ENCODE peak calls at places on chromosomes 7 and 10, in four cellular contexts. B, P, F and O are unnamed samples. For H3K9me3 and H3K4me1, the result is how much of the 10 kb centered on the place peaks cover.

GRCh38 chr7:22255834-22256233 is 101.1 kb downstream of the RAPGEF5 start:
- DNase-seq in B (no peak), P (no peak), F (no peak), O (no peak)

GRCh38 chr7:683526-684205 is 42.8 kb upstream of the DNAAF5 start:
- DNase-seq in B (no peak), P (peak), F (no peak), O (no peak)

GRCh38 chr10:16494174-16494573 is 27.5 kb downstream of the C1QL3 start:
- DNase-seq in B (no peak), P (no peak), F (no peak), O (no peak)

GRCh38 chr10:132712291-132712690 is 73.7 kb downstream of the NKX6-2 start:
- DNase-seq in B (no peak), P (no peak), F (no peak), O (no peak)

GRCh38 chr10:132860527-132860926 is 74.6 kb upstream of the NKX6-2 start:
- DNase-seq in B (no peak), P (peak), F (no peak), O (peak)

GRCh38 chr10:130232361-130233360 is 96.5 kb downstream of the GLRX3 start:
- DNase-seq in B (no peak), P (no peak), F (no peak), O (no peak)

GRCh38 chr7:144473908-144474307 is 70.4 kb upstream of the NOBOX start:
- DNase-seq in B (no peak), P (no peak), F (no peak), O (no peak)

GRCh38 chr7:3710531-3710930 is 409.5 kb downstream of the SDK1 start:
- DNase-seq in B (no peak), P (no peak), F (no peak), O (no peak)

GRCh38 chr10:110822708-110823291 is 48.9 kb upstream of the PDCD4 start:
- DNase-seq in B (no peak), P (no peak), F (no peak), O (peak)

GRCh38 chr10:13001041-13001886 is at the start of gene CCDC3:
- DNase-seq in B (no peak), P (no peak), F (peak), O (peak)

GRCh38 chr10:100291356-100291755 is 4.9 kb upstream of the BLOC1S2 start:
- DNase-seq in B (no peak), P (no peak), F (no peak), O (no peak)

GRCh38 chr10:8017276-8017675 is 37.2 kb upstream of the GATA3 start:
- DNase-seq in B (no peak), P (no peak), F (no peak), O (no peak)

GRCh38 chr10:88728107-88728763 is 22.2 kb downstream of the LIPK start:
- DNase-seq in B (no peak), P (no peak), F (peak), O (peak)

DNA sequence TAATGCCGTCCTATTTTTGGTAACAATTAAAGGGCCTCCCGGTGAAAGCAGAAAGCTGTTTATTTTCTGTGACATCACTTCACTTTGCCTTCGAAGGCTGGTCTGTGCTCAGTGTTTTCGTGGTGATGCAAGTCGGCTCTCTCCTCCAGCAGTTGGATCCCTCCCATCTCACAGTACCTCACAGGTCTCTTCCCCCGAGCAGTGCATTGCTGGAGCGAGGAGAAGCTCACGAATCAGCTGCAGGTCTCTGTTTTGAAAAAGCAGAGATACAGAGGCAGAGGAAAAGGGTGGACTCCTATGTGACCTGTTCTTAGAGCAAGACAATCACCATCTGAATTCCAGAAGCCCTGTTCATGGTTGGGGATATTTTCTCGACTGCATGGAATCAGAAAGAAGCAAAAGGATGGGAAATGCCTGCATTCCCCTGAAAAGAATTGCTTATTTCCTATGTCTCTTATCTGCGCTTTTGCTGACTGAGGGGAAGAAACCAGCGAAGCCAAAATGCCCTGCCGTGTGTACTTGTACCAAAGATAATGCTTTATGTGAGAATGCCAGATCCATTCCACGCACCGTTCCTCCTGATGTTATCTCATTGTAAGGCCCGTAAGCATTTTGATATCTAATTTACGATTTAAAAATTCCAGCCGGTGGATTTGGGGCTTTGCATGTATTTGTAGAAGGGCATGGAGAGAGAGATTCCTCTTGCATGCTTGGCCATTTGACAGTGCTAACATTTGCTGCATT is at the start of gene LGI1:
- DNase-seq in B (no peak), P (no peak), F (no peak), O (no peak)
- H3K4me3 ChIP-seq in B (no peak), P (peak), F (no peak), O (no peak)

GRCh38 chr10:128361487-128361886 is 235.3 kb upstream of the MKI67 start:
- DNase-seq in B (no peak), P (no peak), F (no peak), O (no peak)
- H3K9me3 ChIP-seq in B (under half), P (under half), F (under half), O (under half)

DNA sequence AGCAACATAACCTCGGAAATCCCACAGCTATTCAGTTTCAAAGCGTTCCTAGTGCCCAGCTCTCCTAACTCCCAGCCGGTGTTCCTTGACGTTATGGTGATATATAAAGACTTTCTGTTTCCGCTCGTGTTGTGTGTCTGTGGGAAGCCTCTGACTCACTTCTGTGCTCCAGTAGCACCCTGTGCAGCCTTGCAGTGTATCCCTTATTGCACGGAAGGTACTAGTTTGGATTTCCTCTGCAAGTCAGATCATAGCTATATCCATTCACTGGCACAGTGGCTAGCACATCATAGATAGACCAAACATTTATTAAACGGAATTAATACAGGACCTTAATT is 584 bp downstream of the ASAH2B start:
- DNase-seq in B (peak), P (no peak), F (no peak), O (peak)
- H3K4me1 ChIP-seq in B (under half), P (under half), F (under half), O (under half)

GRCh38 chr10:30116254-30116573 is 56.8 kb upstream of the JCAD start:
- DNase-seq in B (no peak), P (no peak), F (no peak), O (no peak)

GRCh38 chr10:30114871-30115270 is 55.5 kb upstream of the JCAD start:
- DNase-seq in B (no peak), P (no peak), F (peak), O (no peak)

GRCh38 chr10:30114401-30114800 is 55.0 kb upstream of the JCAD start:
- DNase-seq in B (no peak), P (no peak), F (no peak), O (no peak)

GRCh38 chr10:30118590-30118989 is 59.2 kb upstream of the JCAD start:
- DNase-seq in B (no peak), P (no peak), F (no peak), O (peak)

GRCh38 chr10:30115391-30116253 is 56.2 kb upstream of the JCAD start:
- DNase-seq in B (no peak), P (no peak), F (no peak), O (no peak)
- H3K4me3 ChIP-seq in B (no peak), P (no peak), F (no peak), O (no peak)

DNA sequence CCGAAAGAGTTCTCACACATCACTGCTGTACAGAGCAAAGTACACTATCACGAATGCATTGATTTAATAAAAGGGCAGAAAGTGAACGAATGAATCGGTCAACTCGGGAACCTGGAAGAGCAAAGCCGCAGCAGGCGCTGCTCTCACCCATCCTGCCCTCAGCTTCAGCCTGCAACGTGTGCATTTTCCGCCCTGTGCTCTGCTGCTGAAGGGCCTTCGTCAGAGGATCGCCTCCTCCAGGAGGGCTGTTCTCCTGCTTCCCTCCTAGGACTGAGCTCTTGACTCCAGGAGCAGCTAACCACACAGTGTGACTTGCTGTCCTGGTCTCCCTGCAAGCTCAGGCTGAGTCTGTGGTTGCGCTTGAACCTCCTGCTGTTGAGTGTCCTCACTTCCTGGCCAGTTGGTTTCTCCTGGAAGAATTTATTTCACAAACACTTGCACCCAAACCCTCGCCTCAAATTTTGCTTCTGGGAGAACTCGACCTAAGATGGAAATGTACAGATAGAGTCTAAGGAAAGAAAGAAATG is 473.0 kb upstream of the KLF6 start:
- DNase-seq in B (no peak), P (no peak), F (no peak), O (no peak)
- H3K9me3 ChIP-seq in B (under half), P (under half), F (under half), O (under half)

GRCh38 chr10:35466661-35467060 is 130.4 kb downstream of the CCNY start:
- DNase-seq in B (no peak), P (no peak), F (no peak), O (no peak)

GRCh38 chr10:35464805-35465456 is 128.6 kb downstream of the CCNY start:
- DNase-seq in B (no peak), P (no peak), F (no peak), O (no peak)

GRCh38 chr10:35466170-35466569 is 129.9 kb downstream of the CCNY start:
- DNase-seq in B (no peak), P (no peak), F (no peak), O (no peak)

GRCh38 chr10:35465601-35466140 is 129.4 kb downstream of the CCNY start:
- DNase-seq in B (no peak), P (no peak), F (no peak), O (no peak)

GRCh38 chr10:35467186-35467585 is 130.9 kb downstream of the CCNY start:
- DNase-seq in B (no peak), P (no peak), F (no peak), O (no peak)
- H3K4me1 ChIP-seq in B (half or more), P (under half), F (under half), O (under half)

GRCh38 chr7:82511542-82511941 is 68.0 kb upstream of the CACNA2D1 start:
- DNase-seq in B (no peak), P (no peak), F (no peak), O (no peak)

GRCh38 chr7:82506702-82507101 is 63.1 kb upstream of the CACNA2D1 start:
- DNase-seq in B (no peak), P (peak), F (no peak), O (no peak)

GRCh38 chr7:82506208-82506607 is 62.6 kb upstream of the CACNA2D1 start:
- DNase-seq in B (no peak), P (no peak), F (no peak), O (no peak)

GRCh38 chr7:82507976-82508677 is 64.5 kb upstream of the CACNA2D1 start:
- DNase-seq in B (no peak), P (peak), F (no peak), O (peak)

DNA sequence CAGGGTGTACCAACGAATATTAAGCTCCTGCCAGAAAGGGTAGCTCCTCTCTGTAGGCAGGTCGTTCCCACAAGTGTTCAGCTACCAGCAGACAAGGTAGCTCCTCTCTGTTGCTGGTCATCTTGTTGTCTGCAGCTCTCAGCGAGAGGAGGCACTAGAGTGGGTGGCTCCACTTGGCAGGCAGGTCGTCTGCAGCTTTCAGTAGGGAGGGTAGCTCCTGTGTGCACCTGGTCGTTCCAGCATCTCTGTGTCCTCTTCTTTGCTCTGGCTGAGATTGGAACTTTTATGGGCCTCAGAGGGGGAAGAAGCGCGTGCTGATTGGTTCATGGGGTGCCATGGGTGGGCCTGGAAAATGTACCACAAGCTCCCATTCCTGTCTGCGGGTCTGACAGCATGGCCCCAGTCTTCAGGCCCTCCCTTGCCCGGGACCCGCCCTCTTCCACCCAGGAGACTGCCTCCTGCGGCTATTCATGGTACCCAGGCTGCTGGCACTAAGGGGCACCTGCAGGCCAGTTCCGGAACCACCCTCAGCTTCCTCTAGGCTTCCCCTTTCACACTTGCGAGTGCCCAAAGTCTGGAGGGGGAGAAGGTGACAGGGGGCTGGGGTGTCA is 63.9 kb upstream of the CACNA2D1 start:
- DNase-seq in B (no peak), P (no peak), F (no peak), O (no peak)
- H3K4me3 ChIP-seq in B (no peak), P (no peak), F (no peak), O (no peak)

GRCh38 chr7:51227861-51228260 is 88.7 kb downstream of the COBL start:
- DNase-seq in B (no peak), P (no peak), F (no peak), O (no peak)

GRCh38 chr7:51229106-51229537 is 87.5 kb downstream of the COBL start:
- DNase-seq in B (no peak), P (no peak), F (no peak), O (no peak)

GRCh38 chr7:51229620-51230323 is 86.8 kb downstream of the COBL start:
- DNase-seq in B (no peak), P (no peak), F (no peak), O (no peak)

GRCh38 chr7:51226916-51227535 is 89.6 kb downstream of the COBL start:
- DNase-seq in B (no peak), P (no peak), F (no peak), O (no peak)

GRCh38 chr7:51228386-51228958 is 88.1 kb downstream of the COBL start:
- DNase-seq in B (no peak), P (no peak), F (no peak), O (no peak)
- H3K9me3 ChIP-seq in B (under half), P (under half), F (under half), O (under half)